ENCODE peak calls at places on chromosomes 13 and 19, in seven cellular contexts. E, W, M, N, A, J and O are unnamed samples.

GRCh38 chr19:29567366-29567915 is 38.6 kb upstream of the POP4 start:
- DNase-seq in M (no peak), J (no peak), A (no peak), W (no peak), N (no peak), E (no peak), O (no peak)

GRCh38 chr13:70235565-70235964 is 127.3 kb upstream of the KLHL1 start:
- DNase-seq in A (no peak), W (no peak), N (no peak), M (no peak), J (no peak), E (no peak), O (no peak)

GRCh38 chr13:53237696-53238095 is 209.1 kb downstream of the OLFM4 start:
- DNase-seq in E (no peak), W (no peak), M (no peak), A (no peak), N (no peak), J (no peak), O (no peak)

GRCh38 chr13:94674609-94675348 is 37.6 kb downstream of the SOX21 start:
- DNase-seq in J (no peak), M (peak), W (no peak), N (peak), E (peak), A (peak), O (peak)

GRCh38 chr19:33962161-33962560 is 165.5 kb downstream of the KCTD15 start:
- DNase-seq in E (no peak), A (no peak), J (no peak), N (no peak), W (no peak), M (no peak), O (no peak)

GRCh38 chr19:56333506-56333905 is 18.9 kb upstream of the ZSCAN5A start:
- DNase-seq in E (peak), W (no peak), N (peak), A (peak), M (peak), J (no peak), O (peak)

GRCh38 chr19:45450042-45450380 is 17.8 kb upstream of the FOSB start:
- DNase-seq in M (no peak), J (no peak), E (no peak), A (no peak), N (no peak), W (no peak), O (no peak)

GRCh38 chr19:7482584-7483439 is 6.0 kb downstream of the PEX11G start:
- DNase-seq in A (no peak), J (no peak), E (no peak), N (no peak), M (no peak), W (no peak), O (no peak)

GRCh38 chr19:12777217-12778019 is 2.1 kb upstream of the HOOK2 start:
- DNase-seq in W (peak), J (peak), E (peak), M (peak), N (peak), A (peak), O (peak)

GRCh38 chr13:26220575-26220974 is 1.5 kb downstream of the RNF6 start:
- DNase-seq in A (peak), W (no peak), E (no peak), M (no peak), N (no peak), J (no peak), O (peak)

GRCh38 chr19:35400773-35401100 is 29.9 kb downstream of the GPR42 start:
- DNase-seq in E (no peak), A (no peak), W (no peak), N (no peak), J (no peak), M (no peak), O (no peak)

GRCh38 chr13:110713642-110713952 is at the start of gene ING1:
- DNase-seq in J (no peak), E (no peak), M (no peak), A (no peak), N (no peak), W (no peak), O (no peak)

GRCh38 chr13:94178625-94179244 is 300.7 kb downstream of the DCT start:
- DNase-seq in M (no peak), J (no peak), N (no peak), A (no peak), W (no peak), E (no peak), O (no peak)

GRCh38 chr13:84563611-84564010 is 681.3 kb upstream of the SLITRK1 start:
- DNase-seq in W (no peak), A (no peak), E (no peak), N (no peak), J (no peak), M (peak), O (no peak)

GRCh38 chr19:18193388-18194207 is 580 bp downstream of the MPV17L2 start:
- DNase-seq in N (no peak), M (no peak), A (peak), W (no peak), J (no peak), E (no peak), O (no peak)

GRCh38 chr13:22110368-22110767 is 439.5 kb downstream of the FGF9 start:
- DNase-seq in A (no peak), E (no peak), N (no peak), J (no peak), W (peak), M (peak), O (no peak)

GRCh38 chr13:113726961-113727411 is 32.0 kb upstream of the TMEM255B start:
- DNase-seq in J (no peak), W (no peak), E (no peak), N (peak), A (peak), M (peak), O (peak)

GRCh38 chr19:45581576-45581975 is 3.0 kb downstream of the OPA3 start:
- DNase-seq in E (no peak), N (no peak), M (no peak), J (no peak), W (no peak), A (no peak), O (no peak)

GRCh38 chr19:30596813-30597399 is 224.7 kb downstream of the ZNF536 start:
- DNase-seq in E (peak), N (no peak), J (no peak), W (no peak), A (no peak), M (no peak), O (no peak)

GRCh38 chr19:9986787-9987281 is 23.5 kb downstream of the COL5A3 start:
- DNase-seq in N (no peak), E (no peak), W (peak), M (no peak), J (peak), A (peak), O (peak)

GRCh38 chr19:40740747-40741146 is 9.5 kb downstream of the ACTMAP start:
- DNase-seq in A (peak), N (no peak), J (no peak), M (no peak), E (no peak), W (peak), O (no peak)

GRCh38 chr13:20174656-20175405 is 14.0 kb upstream of the GJA3 start:
- DNase-seq in W (peak), A (peak), E (no peak), N (peak), J (peak), M (peak), O (peak)
- H3K4me3 ChIP-seq in W (no peak), A (no peak), E (no peak), N (peak), J (no peak), M (no peak), O (no peak)

DNA sequence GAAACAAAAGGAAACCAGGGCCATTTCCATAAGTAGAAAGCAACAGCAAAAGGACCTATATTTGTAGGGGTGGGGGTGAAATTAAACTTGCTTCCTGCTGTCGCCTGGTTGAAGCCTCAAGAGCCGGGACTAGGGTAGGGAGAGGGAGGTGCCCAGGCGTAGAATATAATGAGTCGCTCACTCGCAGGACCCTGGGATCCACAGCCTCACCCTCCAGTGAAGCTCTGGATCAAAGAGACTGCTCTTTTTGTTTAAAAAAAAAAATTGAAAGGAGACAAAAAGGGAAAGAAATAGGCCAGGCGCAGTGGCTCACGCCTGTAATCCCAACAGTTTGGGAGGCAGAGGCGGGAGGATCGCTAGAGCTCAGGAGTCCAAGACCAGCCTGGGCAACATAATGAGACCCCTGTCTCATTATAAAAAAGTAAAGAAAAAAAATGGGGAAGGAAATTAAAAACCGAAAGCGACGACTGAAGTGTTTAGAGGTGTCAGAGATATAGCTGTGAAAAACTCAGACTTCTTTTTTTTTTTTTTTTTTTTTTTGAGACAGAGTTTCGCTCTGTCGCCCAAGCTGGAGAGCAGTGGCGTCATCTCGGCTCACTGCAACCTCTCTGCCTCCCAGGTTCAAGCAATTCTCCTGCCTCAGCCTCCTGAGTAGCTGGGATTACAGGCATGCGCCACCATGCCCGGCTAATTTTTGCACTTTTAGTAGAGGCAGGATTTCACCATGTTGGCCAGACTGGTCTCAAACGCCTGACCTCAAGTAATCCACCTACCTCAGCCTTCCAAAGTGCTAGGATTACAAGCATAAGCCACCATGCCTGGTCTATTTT is 10.9 kb upstream of the ADGRE5 start:
- DNase-seq in J (no peak), E (peak), W (no peak), N (no peak), M (no peak), A (no peak), O (no peak)
- H3K4me3 ChIP-seq in J (no peak), E (no peak), W (no peak), N (no peak), M (no peak), A (no peak), O (no peak)

GRCh38 chr19:4303778-4304508 is 455 bp upstream of the FSD1 start:
- DNase-seq in J (no peak), A (no peak), W (no peak), M (no peak), N (no peak), E (no peak), O (no peak)
- H3K4me3 ChIP-seq in J (no peak), A (no peak), W (peak), M (no peak), N (no peak), E (peak), O (peak)

DNA sequence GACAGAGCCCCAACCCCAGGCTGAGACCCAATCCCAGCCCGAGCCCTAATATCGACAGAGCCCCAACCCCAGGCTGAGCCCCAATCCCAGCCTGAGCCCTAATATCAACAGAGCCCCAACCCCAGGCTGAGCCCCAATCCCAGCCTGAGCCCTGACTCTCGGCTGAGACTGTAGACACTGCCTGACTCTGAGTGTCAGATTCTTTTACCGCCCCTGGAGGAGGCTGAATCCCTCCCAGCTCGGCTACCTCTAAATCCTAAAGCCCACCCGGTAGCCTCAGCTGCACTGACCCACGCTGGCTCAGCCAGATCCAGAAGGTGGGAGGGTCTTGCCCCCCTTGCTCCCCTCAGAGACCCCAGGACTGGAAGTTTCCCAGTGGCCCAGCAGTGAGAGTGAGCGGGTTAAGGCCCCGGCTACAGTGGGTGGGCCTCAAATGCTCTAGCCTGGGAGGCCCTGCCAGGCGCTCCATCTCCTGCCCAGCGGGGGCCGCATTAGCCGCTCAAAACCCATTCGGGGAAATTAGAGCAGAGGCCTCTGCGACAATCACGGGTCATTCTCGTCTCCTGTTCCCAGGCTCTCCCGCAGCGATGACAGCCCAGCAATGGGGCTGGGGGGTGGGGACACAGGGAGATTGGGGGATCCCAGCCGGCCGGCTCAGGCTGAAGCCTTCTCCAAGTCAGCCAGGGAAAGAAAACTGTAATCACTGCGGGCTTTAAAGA is 43.8 kb downstream of the ZNRF4 start:
- DNase-seq in E (no peak), W (no peak), N (no peak), M (no peak), J (no peak), A (no peak), O (no peak)
- H3K4me3 ChIP-seq in E (no peak), W (no peak), N (no peak), M (no peak), J (no peak), A (no peak), O (no peak)

DNA sequence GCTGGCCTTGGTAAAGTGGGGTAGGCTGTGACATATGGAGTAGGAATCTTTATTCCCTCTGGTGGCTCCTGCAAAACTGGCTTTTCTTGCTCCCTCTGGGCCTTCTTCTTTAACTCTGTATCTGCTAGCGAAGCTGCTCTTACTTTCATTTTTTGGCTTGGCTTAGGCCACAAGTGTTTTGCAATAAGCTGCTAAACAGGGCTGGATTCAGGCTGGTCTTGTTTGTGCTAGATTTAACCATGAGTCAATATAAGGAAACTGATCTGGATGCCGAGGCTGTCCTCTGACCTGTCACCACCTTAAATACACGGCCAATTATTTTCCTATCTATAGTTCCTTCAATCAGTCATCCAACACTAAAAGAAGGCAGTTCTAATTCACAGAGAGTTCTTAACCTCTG is 42.4 kb downstream of the ZNF493 start:
- DNase-seq in J (peak), N (no peak), A (no peak), W (no peak), E (no peak), M (peak), O (no peak)
- H3K4me3 ChIP-seq in J (no peak), N (no peak), A (no peak), W (peak), E (no peak), M (no peak), O (no peak)

DNA sequence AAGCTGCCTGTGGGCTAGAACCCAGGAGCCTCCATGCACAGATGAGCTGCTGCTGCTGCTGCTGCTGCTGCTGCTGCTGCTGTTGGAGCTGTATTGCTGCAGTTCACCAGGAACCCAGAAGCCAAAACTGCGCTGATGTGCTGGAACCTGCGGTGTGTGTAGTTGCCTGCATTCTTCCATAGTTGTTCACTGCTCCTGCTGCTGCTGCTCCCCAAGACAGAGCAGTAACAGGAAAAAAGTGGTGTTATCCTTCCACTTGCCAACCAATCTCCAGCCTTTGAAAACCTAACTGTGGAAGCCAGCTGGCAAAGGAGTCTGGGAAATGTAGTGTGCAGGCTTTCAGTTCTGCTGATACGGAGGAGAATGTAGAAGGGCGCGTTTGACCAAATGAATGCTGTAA is 37.9 kb downstream of the ARHGAP35 start:
- DNase-seq in N (no peak), E (no peak), M (no peak), A (peak), J (no peak), W (peak), O (peak)
- H3K4me3 ChIP-seq in N (no peak), E (no peak), M (no peak), A (no peak), J (no peak), W (no peak), O (no peak)